ENCODE peak calls at places on chromosomes 2 and 18, in ten cellular contexts. One of them, this sample, is unnamed.
A peak's percentile ranks its signal among the peaks of the same experiment; 100 is the strongest.

GRCh38 chr2:80364511-80365212 is 60.1 kb upstream of the LRRTM1 start:
- DNase-seq in CD4-positive, alpha-beta memory T cell: no peak
- DNase-seq in foreskin keratinocyte: no peak
- DNase-seq in Caki2: no peak
- DNase-seq in amniotic stem cell: no peak
- DNase-seq in NCI-H1694: no peak
- DNase-seq in effector CD8-positive, alpha-beta T cell: no peak
- DNase-seq in NCI-H2107: no peak
- DNase-seq in activated CD4-positive, CD25-positive, alpha-beta regulatory T cell treated with anti-CD3 and anti-CD28 coated beads, Interleukin-2, amount 50 U/mL, for 72 hours: no peak
- DNase-seq in GM23248: no peak
- DNase-seq in this sample: no peak

GRCh38 chr18:43919565-43919964 is 642.3 kb upstream of the SYT4 start:
- DNase-seq in CD4-positive, alpha-beta memory T cell: no peak
- DNase-seq in foreskin keratinocyte: no peak
- DNase-seq in Caki2: no peak
- DNase-seq in amniotic stem cell: no peak
- DNase-seq in NCI-H1694: no peak
- DNase-seq in effector CD8-positive, alpha-beta T cell: no peak
- DNase-seq in NCI-H2107: no peak
- DNase-seq in activated CD4-positive, CD25-positive, alpha-beta regulatory T cell treated with anti-CD3 and anti-CD28 coated beads, Interleukin-2, amount 50 U/mL, for 72 hours: no peak
- DNase-seq in GM23248: no peak
- DNase-seq in this sample: peak; percentile 48

GRCh38 chr2:51995293-51995692 is 963.4 kb upstream of the NRXN1 start:
- DNase-seq in CD4-positive, alpha-beta memory T cell: no peak
- DNase-seq in foreskin keratinocyte: no peak
- DNase-seq in Caki2: no peak
- DNase-seq in amniotic stem cell: peak; percentile 37
- DNase-seq in NCI-H1694: no peak
- DNase-seq in effector CD8-positive, alpha-beta T cell: no peak
- DNase-seq in NCI-H2107: no peak
- DNase-seq in activated CD4-positive, CD25-positive, alpha-beta regulatory T cell treated with anti-CD3 and anti-CD28 coated beads, Interleukin-2, amount 50 U/mL, for 72 hours: no peak
- DNase-seq in GM23248: peak; percentile 89
- DNase-seq in this sample: no peak

GRCh38 chr2:148737742-148738141 is 93.2 kb downstream of the EPC2 start:
- DNase-seq in CD4-positive, alpha-beta memory T cell: no peak
- DNase-seq in foreskin keratinocyte: no peak
- DNase-seq in Caki2: no peak
- DNase-seq in amniotic stem cell: no peak
- DNase-seq in NCI-H1694: no peak
- DNase-seq in effector CD8-positive, alpha-beta T cell: no peak
- DNase-seq in NCI-H2107: no peak
- DNase-seq in activated CD4-positive, CD25-positive, alpha-beta regulatory T cell treated with anti-CD3 and anti-CD28 coated beads, Interleukin-2, amount 50 U/mL, for 72 hours: no peak
- DNase-seq in GM23248: no peak
- DNase-seq in this sample: no peak

GRCh38 chr2:120469486-120469885 is 123.5 kb downstream of the INHBB start:
- DNase-seq in CD4-positive, alpha-beta memory T cell: no peak
- DNase-seq in foreskin keratinocyte: no peak
- DNase-seq in Caki2: no peak
- DNase-seq in amniotic stem cell: no peak
- DNase-seq in NCI-H1694: no peak
- DNase-seq in effector CD8-positive, alpha-beta T cell: no peak
- DNase-seq in NCI-H2107: no peak
- DNase-seq in activated CD4-positive, CD25-positive, alpha-beta regulatory T cell treated with anti-CD3 and anti-CD28 coated beads, Interleukin-2, amount 50 U/mL, for 72 hours: no peak
- DNase-seq in GM23248: peak; percentile 55
- DNase-seq in this sample: peak; percentile 17

GRCh38 chr2:157657858-157658257 is 29.2 kb upstream of the ACVR1C start:
- DNase-seq in CD4-positive, alpha-beta memory T cell: no peak
- DNase-seq in foreskin keratinocyte: no peak
- DNase-seq in Caki2: no peak
- DNase-seq in amniotic stem cell: no peak
- DNase-seq in NCI-H1694: no peak
- DNase-seq in effector CD8-positive, alpha-beta T cell: no peak
- DNase-seq in NCI-H2107: no peak
- DNase-seq in activated CD4-positive, CD25-positive, alpha-beta regulatory T cell treated with anti-CD3 and anti-CD28 coated beads, Interleukin-2, amount 50 U/mL, for 72 hours: no peak
- DNase-seq in GM23248: no peak
- DNase-seq in this sample: no peak

GRCh38 chr2:100013892-100014677 is 128.3 kb downstream of the AFF3 start:
- DNase-seq in CD4-positive, alpha-beta memory T cell: no peak
- DNase-seq in foreskin keratinocyte: no peak
- DNase-seq in Caki2: peak; percentile 89
- DNase-seq in amniotic stem cell: peak; percentile 95
- DNase-seq in NCI-H1694: no peak
- DNase-seq in effector CD8-positive, alpha-beta T cell: no peak
- DNase-seq in NCI-H2107: peak; percentile 19
- DNase-seq in activated CD4-positive, CD25-positive, alpha-beta regulatory T cell treated with anti-CD3 and anti-CD28 coated beads, Interleukin-2, amount 50 U/mL, for 72 hours: no peak
- DNase-seq in GM23248: peak; percentile 98
- DNase-seq in this sample: peak; percentile 23

GRCh38 chr2:225282858-225283693 is 116.4 kb upstream of the NYAP2 start:
- DNase-seq in CD4-positive, alpha-beta memory T cell: peak; percentile 37
- DNase-seq in foreskin keratinocyte: no peak
- DNase-seq in Caki2: peak; percentile 13
- DNase-seq in amniotic stem cell: no peak
- DNase-seq in NCI-H1694: peak; percentile 51
- DNase-seq in effector CD8-positive, alpha-beta T cell: no peak
- DNase-seq in NCI-H2107: no peak
- DNase-seq in activated CD4-positive, CD25-positive, alpha-beta regulatory T cell treated with anti-CD3 and anti-CD28 coated beads, Interleukin-2, amount 50 U/mL, for 72 hours: no peak
- DNase-seq in GM23248: peak; percentile 38
- DNase-seq in this sample: peak; percentile 42

GRCh38 chr2:48174503-48174902 is 268.2 kb upstream of the FBXO11 start:
- DNase-seq in CD4-positive, alpha-beta memory T cell: no peak
- DNase-seq in foreskin keratinocyte: no peak
- DNase-seq in Caki2: no peak
- DNase-seq in amniotic stem cell: no peak
- DNase-seq in NCI-H1694: no peak
- DNase-seq in effector CD8-positive, alpha-beta T cell: no peak
- DNase-seq in NCI-H2107: no peak
- DNase-seq in activated CD4-positive, CD25-positive, alpha-beta regulatory T cell treated with anti-CD3 and anti-CD28 coated beads, Interleukin-2, amount 50 U/mL, for 72 hours: no peak
- DNase-seq in GM23248: peak; percentile 2
- DNase-seq in this sample: no peak

GRCh38 chr2:239630618-239631286 is 229.9 kb upstream of the HDAC4 start:
- DNase-seq in CD4-positive, alpha-beta memory T cell: no peak
- DNase-seq in foreskin keratinocyte: peak; percentile 29
- DNase-seq in Caki2: no peak
- DNase-seq in amniotic stem cell: no peak
- DNase-seq in NCI-H1694: no peak
- DNase-seq in effector CD8-positive, alpha-beta T cell: no peak
- DNase-seq in NCI-H2107: no peak
- DNase-seq in activated CD4-positive, CD25-positive, alpha-beta regulatory T cell treated with anti-CD3 and anti-CD28 coated beads, Interleukin-2, amount 50 U/mL, for 72 hours: no peak
- DNase-seq in GM23248: peak; percentile 98
- DNase-seq in this sample: no peak

GRCh38 chr2:161979490-161979889 is 94.5 kb downstream of the DPP4 start:
- DNase-seq in CD4-positive, alpha-beta memory T cell: no peak
- DNase-seq in foreskin keratinocyte: no peak
- DNase-seq in Caki2: no peak
- DNase-seq in amniotic stem cell: no peak
- DNase-seq in NCI-H1694: no peak
- DNase-seq in effector CD8-positive, alpha-beta T cell: no peak
- DNase-seq in NCI-H2107: no peak
- DNase-seq in activated CD4-positive, CD25-positive, alpha-beta regulatory T cell treated with anti-CD3 and anti-CD28 coated beads, Interleukin-2, amount 50 U/mL, for 72 hours: no peak
- DNase-seq in GM23248: no peak
- DNase-seq in this sample: no peak

GRCh38 chr2:181682795-181683517 is 2.6 kb upstream of the NEUROD1 start:
- DNase-seq in CD4-positive, alpha-beta memory T cell: no peak
- DNase-seq in foreskin keratinocyte: no peak
- DNase-seq in Caki2: no peak
- DNase-seq in amniotic stem cell: no peak
- DNase-seq in NCI-H1694: peak; percentile 20
- DNase-seq in effector CD8-positive, alpha-beta T cell: no peak
- DNase-seq in NCI-H2107: no peak
- DNase-seq in activated CD4-positive, CD25-positive, alpha-beta regulatory T cell treated with anti-CD3 and anti-CD28 coated beads, Interleukin-2, amount 50 U/mL, for 72 hours: no peak
- DNase-seq in GM23248: peak; percentile 7
- DNase-seq in this sample: no peak

GRCh38 chr2:8304821-8305766 is 376.8 kb upstream of the ID2 start:
- DNase-seq in CD4-positive, alpha-beta memory T cell: no peak
- DNase-seq in foreskin keratinocyte: no peak
- DNase-seq in Caki2: no peak
- DNase-seq in amniotic stem cell: no peak
- DNase-seq in NCI-H1694: no peak
- DNase-seq in effector CD8-positive, alpha-beta T cell: no peak
- DNase-seq in NCI-H2107: no peak
- DNase-seq in activated CD4-positive, CD25-positive, alpha-beta regulatory T cell treated with anti-CD3 and anti-CD28 coated beads, Interleukin-2, amount 50 U/mL, for 72 hours: no peak
- DNase-seq in GM23248: no peak
- DNase-seq in this sample: no peak

GRCh38 chr18:23307567-23308295 is 145.4 kb upstream of the RIOK3 start:
- DNase-seq in CD4-positive, alpha-beta memory T cell: no peak
- DNase-seq in foreskin keratinocyte: no peak
- DNase-seq in Caki2: no peak
- DNase-seq in amniotic stem cell: no peak
- DNase-seq in NCI-H1694: no peak
- DNase-seq in effector CD8-positive, alpha-beta T cell: no peak
- DNase-seq in NCI-H2107: no peak
- DNase-seq in activated CD4-positive, CD25-positive, alpha-beta regulatory T cell treated with anti-CD3 and anti-CD28 coated beads, Interleukin-2, amount 50 U/mL, for 72 hours: no peak
- DNase-seq in GM23248: peak; percentile 80
- DNase-seq in this sample: no peak

GRCh38 chr18:13916559-13916958 is 1.2 kb upstream of the MC2R start:
- DNase-seq in CD4-positive, alpha-beta memory T cell: no peak
- DNase-seq in foreskin keratinocyte: no peak
- DNase-seq in Caki2: no peak
- DNase-seq in amniotic stem cell: no peak
- DNase-seq in NCI-H1694: no peak
- DNase-seq in effector CD8-positive, alpha-beta T cell: no peak
- DNase-seq in NCI-H2107: no peak
- DNase-seq in activated CD4-positive, CD25-positive, alpha-beta regulatory T cell treated with anti-CD3 and anti-CD28 coated beads, Interleukin-2, amount 50 U/mL, for 72 hours: no peak
- DNase-seq in GM23248: no peak
- DNase-seq in this sample: no peak

GRCh38 chr2:25355270-25355669 is 13.5 kb upstream of the DNMT3A start:
- DNase-seq in CD4-positive, alpha-beta memory T cell: no peak
- DNase-seq in foreskin keratinocyte: no peak
- DNase-seq in Caki2: no peak
- DNase-seq in amniotic stem cell: no peak
- DNase-seq in NCI-H1694: no peak
- DNase-seq in effector CD8-positive, alpha-beta T cell: no peak
- DNase-seq in NCI-H2107: no peak
- DNase-seq in activated CD4-positive, CD25-positive, alpha-beta regulatory T cell treated with anti-CD3 and anti-CD28 coated beads, Interleukin-2, amount 50 U/mL, for 72 hours: no peak
- DNase-seq in GM23248: no peak
- DNase-seq in this sample: no peak

GRCh38 chr2:37000273-37000780 is 34.0 kb upstream of the STRN start:
- DNase-seq in CD4-positive, alpha-beta memory T cell: no peak
- DNase-seq in foreskin keratinocyte: peak; percentile 19
- DNase-seq in Caki2: peak; percentile 51
- DNase-seq in amniotic stem cell: no peak
- DNase-seq in NCI-H1694: no peak
- DNase-seq in effector CD8-positive, alpha-beta T cell: no peak
- DNase-seq in NCI-H2107: no peak
- DNase-seq in activated CD4-positive, CD25-positive, alpha-beta regulatory T cell treated with anti-CD3 and anti-CD28 coated beads, Interleukin-2, amount 50 U/mL, for 72 hours: no peak
- DNase-seq in GM23248: peak; percentile 3
- DNase-seq in this sample: no peak

GRCh38 chr2:218615868-218616315 is 8.2 kb downstream of the PLCD4 start:
- DNase-seq in CD4-positive, alpha-beta memory T cell: no peak
- DNase-seq in foreskin keratinocyte: no peak
- DNase-seq in Caki2: no peak
- DNase-seq in amniotic stem cell: no peak
- DNase-seq in NCI-H1694: no peak
- DNase-seq in effector CD8-positive, alpha-beta T cell: no peak
- DNase-seq in NCI-H2107: no peak
- DNase-seq in activated CD4-positive, CD25-positive, alpha-beta regulatory T cell treated with anti-CD3 and anti-CD28 coated beads, Interleukin-2, amount 50 U/mL, for 72 hours: no peak
- DNase-seq in GM23248: peak; percentile 18
- DNase-seq in this sample: no peak

GRCh38 chr2:216665717-216666116 is 29.6 kb downstream of the IGFBP5 start:
- DNase-seq in CD4-positive, alpha-beta memory T cell: no peak
- DNase-seq in foreskin keratinocyte: no peak
- DNase-seq in Caki2: no peak
- DNase-seq in amniotic stem cell: no peak
- DNase-seq in NCI-H1694: no peak
- DNase-seq in effector CD8-positive, alpha-beta T cell: no peak
- DNase-seq in NCI-H2107: peak; percentile 52
- DNase-seq in activated CD4-positive, CD25-positive, alpha-beta regulatory T cell treated with anti-CD3 and anti-CD28 coated beads, Interleukin-2, amount 50 U/mL, for 72 hours: no peak
- DNase-seq in GM23248: no peak
- DNase-seq in this sample: peak; percentile 59

GRCh38 chr2:112010751-112011150 is 44.3 kb upstream of the TMEM87B start:
- DNase-seq in CD4-positive, alpha-beta memory T cell: no peak
- DNase-seq in foreskin keratinocyte: no peak
- DNase-seq in Caki2: peak; percentile 47
- DNase-seq in amniotic stem cell: no peak
- DNase-seq in NCI-H1694: no peak
- DNase-seq in effector CD8-positive, alpha-beta T cell: no peak
- DNase-seq in NCI-H2107: no peak
- DNase-seq in activated CD4-positive, CD25-positive, alpha-beta regulatory T cell treated with anti-CD3 and anti-CD28 coated beads, Interleukin-2, amount 50 U/mL, for 72 hours: no peak
- DNase-seq in GM23248: no peak
- DNase-seq in this sample: no peak

This sample was measured in body of pancreas.